ENCODE peak calls at places on chromosomes 6 and 20, in ten cellular contexts. X is H9; H is NCI-H774; R is activated T-helper 1 cell treated with anti-CD3 and anti-CD28 coated beads, Interleukin-2, amount 50 U/mL, for 16 hours; Q is stimulated activated CD4-positive, alpha-beta T cell treated with anti-CD3 and anti-CD28 coated beads, Interleukin-12 subunit alpha, Interleukin-12 subunit beta, amount 100 ng/mL, for 48 hours; K is choroid plexus epithelial cell; F is kidney epithelial cell; S is psoas muscle; Y is fibroblast of pulmonary artery; U is naive thymus-derived CD8-positive, alpha-beta T cell. T is an unnamed sample.

GRCh38 chr6:9295641-9296040 is 860.3 kb upstream of the SLC35B3 start:
- DNase-seq in Q (no peak), U (no peak), X (no peak), R (no peak), F (no peak), S (no peak), H (no peak), Y (no peak), K (no peak), T (no peak)

GRCh38 chr6:79984261-79984660 is 20.2 kb upstream of the TTK start:
- DNase-seq in S (no peak), H (no peak), F (peak; percentile 72), U (no peak), Q (no peak), R (no peak), X (peak; percentile 39), Y (peak; percentile 16), K (peak; percentile 16), T (peak; percentile 15)

GRCh38 chr6:122853259-122853995 is 64.4 kb downstream of the SMPDL3A start:
- DNase-seq in H (no peak), F (no peak), S (no peak), K (no peak), U (no peak), X (no peak), Y (no peak), R (no peak), Q (no peak), T (no peak)

GRCh38 chr6:129324345-129324744 is 385.6 kb downstream of the ARHGAP18 start:
- DNase-seq in U (no peak), X (no peak), Q (no peak), Y (no peak), K (no peak), H (no peak), F (no peak), S (no peak), R (no peak), T (no peak)

GRCh38 chr6:124294572-124294971 is 490.9 kb downstream of the NKAIN2 start:
- DNase-seq in K (peak; percentile 78), F (no peak), U (no peak), Y (peak; percentile 48), Q (no peak), X (no peak), H (no peak), S (no peak), R (no peak), T (peak; percentile 44)

GRCh38 chr6:16925461-16925860 is 164.2 kb upstream of the ATXN1 start:
- DNase-seq in H (no peak), K (peak; percentile 26), S (no peak), Q (no peak), U (no peak), Y (no peak), X (no peak), F (no peak), R (no peak), T (no peak)

GRCh38 chr6:145842693-145843546 is 28.3 kb upstream of the FBXO30 start:
- DNase-seq in R (no peak), X (no peak), K (peak; percentile 43), S (no peak), H (no peak), U (no peak), Q (no peak), F (no peak), Y (peak; percentile 82), T (no peak)

GRCh38 chr20:57663241-57663640 is 43.0 kb upstream of the ZBP1 start:
- DNase-seq in H (no peak), U (no peak), K (no peak), F (no peak), S (no peak), X (no peak), Q (no peak), R (no peak), Y (no peak), T (no peak)

GRCh38 chr6:139364302-139364981 is 10.0 kb downstream of the CITED2 start:
- DNase-seq in Y (peak; percentile 72), X (no peak), F (no peak), Q (no peak), R (no peak), K (peak; percentile 71), U (no peak), S (no peak), H (peak; percentile 57), T (no peak)

GRCh38 chr6:7974932-7975763 is 64.6 kb upstream of the TXNDC5 start:
- DNase-seq in Q (no peak), U (no peak), X (no peak), F (peak; percentile 32), R (no peak), H (no peak), Y (peak; percentile 100), S (peak; percentile 75), K (peak; percentile 90), T (peak; percentile 96)

GRCh38 chr6:26597821-26598220 is 1.1 kb downstream of the ABT1 start:
- DNase-seq in Y (no peak), Q (no peak), R (no peak), H (no peak), F (no peak), K (no peak), X (no peak), U (no peak), S (no peak), T (no peak)